ENCODE peak calls at places on chromosomes 13 and 19, in nine cellular contexts. One of them, this sample, is unnamed.
A peak's percentile ranks its signal among the peaks of the same experiment; 100 is the strongest.

GRCh38 chr19:10228925-10229324 is 2.2 kb downstream of the S1PR2 start:
- DNase-seq in tibial nerve: no peak
- DNase-seq in body of pancreas: no peak
- DNase-seq in neural progenitor cell: peak; percentile 67
- DNase-seq in effector memory CD4-positive, alpha-beta T cell: peak; percentile 24
- DNase-seq in A549: peak; percentile 59
- DNase-seq in right lobe of liver: no peak
- DNase-seq in SK-N-SH: peak; percentile 45
- DNase-seq in cardiac muscle cell: peak; percentile 44
- DNase-seq in this sample: peak; percentile 53

GRCh38 chr13:89832827-89833226 is 1514.7 kb upstream of the MIR17HG start:
- DNase-seq in tibial nerve: no peak
- DNase-seq in right lobe of liver: no peak
- DNase-seq in cardiac muscle cell: no peak
- DNase-seq in effector memory CD4-positive, alpha-beta T cell: no peak
- DNase-seq in SK-N-SH: no peak
- DNase-seq in body of pancreas: no peak
- DNase-seq in A549: no peak
- DNase-seq in neural progenitor cell: no peak
- DNase-seq in this sample: no peak

GRCh38 chr19:6947745-6948144 is 60.4 kb downstream of the ADGRE1 start:
- DNase-seq in effector memory CD4-positive, alpha-beta T cell: no peak
- DNase-seq in neural progenitor cell: no peak
- DNase-seq in SK-N-SH: no peak
- DNase-seq in body of pancreas: no peak
- DNase-seq in right lobe of liver: no peak
- DNase-seq in cardiac muscle cell: no peak
- DNase-seq in A549: peak; percentile 26
- DNase-seq in tibial nerve: no peak
- DNase-seq in this sample: peak; percentile 80

GRCh38 chr19:3387645-3388589 is 21.5 kb downstream of the NFIC start:
- DNase-seq in body of pancreas: peak; percentile 97
- DNase-seq in A549: peak; percentile 44
- DNase-seq in tibial nerve: peak; percentile 68
- DNase-seq in right lobe of liver: peak; percentile 98
- DNase-seq in effector memory CD4-positive, alpha-beta T cell: no peak
- DNase-seq in cardiac muscle cell: no peak
- DNase-seq in SK-N-SH: peak; percentile 98
- DNase-seq in neural progenitor cell: no peak
- DNase-seq in this sample: no peak

GRCh38 chr13:25232937-25233515 is 54.3 kb downstream of the MTMR6 start:
- DNase-seq in right lobe of liver: no peak
- DNase-seq in tibial nerve: no peak
- DNase-seq in A549: peak; percentile 13
- DNase-seq in effector memory CD4-positive, alpha-beta T cell: no peak
- DNase-seq in cardiac muscle cell: peak; percentile 51
- DNase-seq in body of pancreas: no peak
- DNase-seq in neural progenitor cell: peak; percentile 48
- DNase-seq in SK-N-SH: peak; percentile 55
- DNase-seq in this sample: no peak

GRCh38 chr13:42136518-42136917 is 88.1 kb downstream of the DGKH start:
- DNase-seq in right lobe of liver: no peak
- DNase-seq in effector memory CD4-positive, alpha-beta T cell: no peak
- DNase-seq in A549: no peak
- DNase-seq in SK-N-SH: no peak
- DNase-seq in neural progenitor cell: no peak
- DNase-seq in tibial nerve: no peak
- DNase-seq in body of pancreas: no peak
- DNase-seq in cardiac muscle cell: no peak
- DNase-seq in this sample: no peak

GRCh38 chr19:3434630-3435553 is 45.4 kb downstream of the SMIM24 start:
- DNase-seq in effector memory CD4-positive, alpha-beta T cell: peak; percentile 89
- DNase-seq in neural progenitor cell: peak; percentile 98
- DNase-seq in tibial nerve: peak; percentile 90
- DNase-seq in SK-N-SH: peak; percentile 97
- DNase-seq in right lobe of liver: peak; percentile 85
- DNase-seq in A549: peak; percentile 89
- DNase-seq in body of pancreas: peak; percentile 86
- DNase-seq in cardiac muscle cell: peak; percentile 97
- DNase-seq in this sample: peak; percentile 88

GRCh38 chr19:36254848-36255247 is 39.9 kb downstream of the ZNF146 start:
- DNase-seq in cardiac muscle cell: no peak
- DNase-seq in SK-N-SH: no peak
- DNase-seq in body of pancreas: no peak
- DNase-seq in effector memory CD4-positive, alpha-beta T cell: no peak
- DNase-seq in right lobe of liver: no peak
- DNase-seq in A549: no peak
- DNase-seq in tibial nerve: no peak
- DNase-seq in neural progenitor cell: no peak
- DNase-seq in this sample: no peak

GRCh38 chr19:2139385-2140192 is 11.8 kb downstream of the AP3D1 start:
- DNase-seq in body of pancreas: no peak
- DNase-seq in right lobe of liver: no peak
- DNase-seq in cardiac muscle cell: no peak
- DNase-seq in tibial nerve: no peak
- DNase-seq in A549: no peak
- DNase-seq in SK-N-SH: no peak
- DNase-seq in effector memory CD4-positive, alpha-beta T cell: no peak
- DNase-seq in neural progenitor cell: no peak
- DNase-seq in this sample: no peak

GRCh38 chr19:47284324-47284899 is 9.7 kb downstream of the INAFM1 start:
- DNase-seq in A549: peak; percentile 50
- DNase-seq in neural progenitor cell: peak; percentile 61
- DNase-seq in SK-N-SH: peak; percentile 56
- DNase-seq in tibial nerve: no peak
- DNase-seq in body of pancreas: no peak
- DNase-seq in right lobe of liver: no peak
- DNase-seq in effector memory CD4-positive, alpha-beta T cell: no peak
- DNase-seq in cardiac muscle cell: peak; percentile 71
- DNase-seq in this sample: peak; percentile 40

GRCh38 chr19:55391702-55392615 is 6.2 kb downstream of the RPL28 start:
- DNase-seq in SK-N-SH: peak; percentile 25
- DNase-seq in body of pancreas: no peak
- DNase-seq in tibial nerve: no peak
- DNase-seq in cardiac muscle cell: no peak
- DNase-seq in neural progenitor cell: no peak
- DNase-seq in effector memory CD4-positive, alpha-beta T cell: no peak
- DNase-seq in A549: no peak
- DNase-seq in right lobe of liver: no peak
- DNase-seq in this sample: no peak

GRCh38 chr19:55389386-55390317 is 3.9 kb downstream of the RPL28 start:
- DNase-seq in tibial nerve: no peak
- DNase-seq in A549: no peak
- DNase-seq in SK-N-SH: no peak
- DNase-seq in cardiac muscle cell: no peak
- DNase-seq in effector memory CD4-positive, alpha-beta T cell: no peak
- DNase-seq in body of pancreas: no peak
- DNase-seq in neural progenitor cell: no peak
- DNase-seq in right lobe of liver: no peak
- DNase-seq in this sample: no peak

GRCh38 chr19:55391191-55391670 is 5.5 kb downstream of the RPL28 start:
- DNase-seq in A549: no peak
- DNase-seq in SK-N-SH: peak; percentile 33
- DNase-seq in neural progenitor cell: no peak
- DNase-seq in right lobe of liver: no peak
- DNase-seq in tibial nerve: no peak
- DNase-seq in cardiac muscle cell: no peak
- DNase-seq in body of pancreas: no peak
- DNase-seq in effector memory CD4-positive, alpha-beta T cell: no peak
- DNase-seq in this sample: no peak

GRCh38 chr19:55392820-55393219 is 7.1 kb downstream of the RPL28 start:
- DNase-seq in right lobe of liver: no peak
- DNase-seq in tibial nerve: no peak
- DNase-seq in cardiac muscle cell: no peak
- DNase-seq in A549: no peak
- DNase-seq in SK-N-SH: peak; percentile 42
- DNase-seq in neural progenitor cell: peak; percentile 48
- DNase-seq in effector memory CD4-positive, alpha-beta T cell: no peak
- DNase-seq in body of pancreas: no peak
- DNase-seq in this sample: no peak

DNA sequence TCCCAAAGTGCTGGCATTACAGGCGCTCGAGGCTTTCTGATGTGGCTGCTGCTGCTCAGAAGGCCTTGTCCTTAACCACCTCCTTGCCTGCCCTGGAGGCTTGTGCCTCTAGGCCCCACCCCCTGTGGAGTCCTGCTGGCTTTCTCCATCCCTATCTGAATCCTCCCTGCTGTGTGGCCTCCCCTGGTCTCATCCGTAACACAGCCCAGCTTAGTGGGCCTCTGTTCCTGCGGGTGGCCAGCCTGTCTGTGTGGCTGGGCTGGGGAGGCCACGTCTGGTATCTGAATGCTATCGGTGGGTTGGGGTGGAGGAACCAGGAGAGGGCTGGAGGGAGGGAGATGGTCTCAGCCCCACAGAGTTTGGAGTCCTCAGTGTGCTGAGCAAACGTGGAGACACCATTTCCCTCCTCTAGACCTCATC is 4.7 kb downstream of the RPL28 start:
- DNase-seq in effector memory CD4-positive, alpha-beta T cell: no peak
- DNase-seq in SK-N-SH: no peak
- DNase-seq in neural progenitor cell: no peak
- DNase-seq in body of pancreas: no peak
- DNase-seq in right lobe of liver: no peak
- DNase-seq in A549: no peak
- DNase-seq in cardiac muscle cell: no peak
- DNase-seq in tibial nerve: no peak
- DNase-seq in this sample: no peak
- H3K27ac ChIP-seq in effector memory CD4-positive, alpha-beta T cell: no peak overlapping the region
- H3K27ac ChIP-seq in SK-N-SH: no peak overlapping the region
- H3K27ac ChIP-seq in neural progenitor cell: no peak overlapping the region
- H3K27ac ChIP-seq in body of pancreas: no peak overlapping the region
- H3K27ac ChIP-seq in right lobe of liver: no peak overlapping the region
- H3K27ac ChIP-seq in A549: no peak overlapping the region
- H3K27ac ChIP-seq in cardiac muscle cell: no peak overlapping the region
- H3K27ac ChIP-seq in tibial nerve: no peak overlapping the region
- H3K27ac ChIP-seq in this sample: no peak overlapping the region

GRCh38 chr19:57280165-57280912 is at the start of gene ZNF460:
- DNase-seq in right lobe of liver: peak; percentile 97
- DNase-seq in tibial nerve: peak; percentile 89
- DNase-seq in SK-N-SH: peak; percentile 96
- DNase-seq in cardiac muscle cell: peak; percentile 98
- DNase-seq in A549: peak; percentile 97
- DNase-seq in body of pancreas: peak; percentile 97
- DNase-seq in neural progenitor cell: peak; percentile 99
- DNase-seq in effector memory CD4-positive, alpha-beta T cell: peak; percentile 92
- DNase-seq in this sample: peak; percentile 97

GRCh38 chr19:57279418-57280164 is 694 bp upstream of the ZNF460 start:
- DNase-seq in body of pancreas: peak; percentile 91
- DNase-seq in SK-N-SH: peak; percentile 90
- DNase-seq in effector memory CD4-positive, alpha-beta T cell: peak; percentile 61
- DNase-seq in right lobe of liver: peak; percentile 92
- DNase-seq in tibial nerve: peak; percentile 73
- DNase-seq in neural progenitor cell: peak; percentile 93
- DNase-seq in cardiac muscle cell: peak; percentile 95
- DNase-seq in A549: peak; percentile 97
- DNase-seq in this sample: peak; percentile 66

GRCh38 chr19:57280913-57281425 is 684 bp downstream of the ZNF460 start:
- DNase-seq in A549: peak; percentile 23
- DNase-seq in tibial nerve: no peak
- DNase-seq in right lobe of liver: no peak
- DNase-seq in SK-N-SH: peak; percentile 14
- DNase-seq in body of pancreas: no peak
- DNase-seq in cardiac muscle cell: peak; percentile 8
- DNase-seq in neural progenitor cell: no peak
- DNase-seq in effector memory CD4-positive, alpha-beta T cell: peak; percentile 8
- DNase-seq in this sample: no peak

GRCh38 chr19:57276430-57276829 is 3.9 kb upstream of the ZNF460 start:
- DNase-seq in A549: no peak
- DNase-seq in neural progenitor cell: no peak
- DNase-seq in body of pancreas: no peak
- DNase-seq in tibial nerve: no peak
- DNase-seq in effector memory CD4-positive, alpha-beta T cell: no peak
- DNase-seq in SK-N-SH: no peak
- DNase-seq in cardiac muscle cell: no peak
- DNase-seq in right lobe of liver: no peak
- DNase-seq in this sample: no peak

DNA sequence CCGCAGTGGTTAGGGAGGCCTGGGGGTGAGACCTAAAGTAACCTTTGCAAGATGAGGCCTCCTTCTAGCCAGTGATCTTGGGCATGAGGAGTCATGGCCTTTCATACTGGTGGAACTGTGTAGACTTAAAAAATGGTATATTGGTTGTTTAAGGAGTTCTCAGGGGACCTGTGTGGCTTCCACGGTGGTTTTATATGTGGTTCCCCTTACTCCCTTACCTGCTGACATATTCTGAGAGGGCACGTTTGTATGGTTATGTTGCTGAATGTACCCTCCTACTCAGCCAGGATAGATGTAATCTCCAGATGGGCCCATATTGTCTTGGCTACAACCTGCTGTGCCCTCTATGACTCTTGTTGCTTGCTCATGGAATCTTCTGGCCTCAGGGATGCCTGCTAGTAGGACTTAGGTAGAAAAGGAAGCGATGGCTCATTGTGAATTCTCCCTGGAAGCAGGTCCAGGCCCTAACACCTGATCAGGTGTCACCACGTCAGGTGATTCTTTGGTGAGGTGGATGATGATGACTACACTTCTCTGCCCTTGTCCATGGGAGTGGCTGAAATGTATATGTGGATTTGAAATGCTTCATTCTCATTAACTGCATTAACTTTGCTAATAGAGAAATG is 1.8 kb downstream of the ZNF460 start:
- DNase-seq in neural progenitor cell: no peak
- DNase-seq in right lobe of liver: no peak
- DNase-seq in SK-N-SH: no peak
- DNase-seq in effector memory CD4-positive, alpha-beta T cell: no peak
- DNase-seq in tibial nerve: no peak
- DNase-seq in cardiac muscle cell: no peak
- DNase-seq in A549: no peak
- DNase-seq in body of pancreas: no peak
- DNase-seq in this sample: no peak
- H3K4me3 ChIP-seq in neural progenitor cell: peak overlapping the region; percentile 80
- H3K4me3 ChIP-seq in right lobe of liver: no peak overlapping the region
- H3K4me3 ChIP-seq in SK-N-SH: peak overlapping the region; percentile 66
- H3K4me3 ChIP-seq in effector memory CD4-positive, alpha-beta T cell: no peak overlapping the region
- H3K4me3 ChIP-seq in tibial nerve: no peak overlapping the region
- H3K4me3 ChIP-seq in cardiac muscle cell: peak overlapping the region; percentile 98
- H3K4me3 ChIP-seq in A549: peak overlapping the region; percentile 71
- H3K4me3 ChIP-seq in body of pancreas: no peak overlapping the region
- H3K4me3 ChIP-seq in this sample: peak overlapping the region; percentile 27

GRCh38 chr13:72141845-72142470 is 275.0 kb upstream of the DACH1 start:
- DNase-seq in right lobe of liver: no peak
- DNase-seq in effector memory CD4-positive, alpha-beta T cell: no peak
- DNase-seq in cardiac muscle cell: no peak
- DNase-seq in SK-N-SH: no peak
- DNase-seq in A549: no peak
- DNase-seq in body of pancreas: peak; percentile 22
- DNase-seq in tibial nerve: no peak
- DNase-seq in neural progenitor cell: no peak
- DNase-seq in this sample: no peak
- H3K27ac ChIP-seq in right lobe of liver: no peak overlapping the region
- H3K27ac ChIP-seq in effector memory CD4-positive, alpha-beta T cell: no peak overlapping the region
- H3K27ac ChIP-seq in cardiac muscle cell: no peak overlapping the region
- H3K27ac ChIP-seq in SK-N-SH: peak overlapping the region; percentile 64
- H3K27ac ChIP-seq in A549: no peak overlapping the region
- H3K27ac ChIP-seq in body of pancreas: peak overlapping the region; percentile 52
- H3K27ac ChIP-seq in tibial nerve: no peak overlapping the region
- H3K27ac ChIP-seq in neural progenitor cell: no peak overlapping the region
- H3K27ac ChIP-seq in this sample: no peak overlapping the region

DNA sequence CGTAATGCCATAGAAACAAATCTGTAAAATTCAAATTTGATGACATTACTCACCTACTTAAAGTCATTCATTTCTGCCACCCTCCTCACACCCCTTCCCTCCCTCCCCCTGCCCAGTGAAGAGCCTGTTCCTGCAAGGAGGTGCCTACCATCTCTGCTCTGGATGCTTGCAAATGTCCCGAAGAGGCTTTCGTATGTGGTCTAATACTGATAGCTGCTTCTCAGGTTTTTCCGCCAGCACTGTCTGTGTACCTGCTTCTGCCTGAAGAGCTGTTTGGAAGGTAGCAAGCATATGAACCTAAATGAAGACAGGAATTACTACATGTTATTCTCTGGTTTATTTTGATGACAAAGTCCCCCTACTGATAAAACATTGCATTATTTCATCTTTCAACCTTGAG is 57.1 kb downstream of the GPALPP1 start:
- DNase-seq in SK-N-SH: no peak
- DNase-seq in right lobe of liver: no peak
- DNase-seq in cardiac muscle cell: no peak
- DNase-seq in neural progenitor cell: no peak
- DNase-seq in tibial nerve: no peak
- DNase-seq in body of pancreas: no peak
- DNase-seq in effector memory CD4-positive, alpha-beta T cell: no peak
- DNase-seq in A549: no peak
- DNase-seq in this sample: no peak
- H3K4me3 ChIP-seq in SK-N-SH: peak overlapping the region; percentile 40
- H3K4me3 ChIP-seq in right lobe of liver: no peak overlapping the region
- H3K4me3 ChIP-seq in cardiac muscle cell: peak overlapping the region; percentile 47
- H3K4me3 ChIP-seq in neural progenitor cell: peak overlapping the region; percentile 53
- H3K4me3 ChIP-seq in tibial nerve: peak overlapping the region; percentile 31
- H3K4me3 ChIP-seq in body of pancreas: no peak overlapping the region
- H3K4me3 ChIP-seq in effector memory CD4-positive, alpha-beta T cell: no peak overlapping the region
- H3K4me3 ChIP-seq in A549: peak overlapping the region; percentile 40
- H3K4me3 ChIP-seq in this sample: peak overlapping the region; percentile 13

This sample was measured in CD4-positive, CD25-positive, alpha-beta regulatory T cell.